ENCODE peak calls at places on chromosomes 7 and 10, in six cellular contexts. E is retinal pigment epithelial cell, H is dorsolateral prefrontal cortex, P is colonic mucosa, W is tibial nerve, F is fibroblast of lung. D is an unnamed sample.
A peak's percentile ranks its signal among the peaks of the same experiment; 100 is the strongest.

GRCh38 chr10:61901829-61902447 is 439 bp downstream of the ARID5B start:
- DNase-seq in P (no peak), W (no peak), H (no peak), F (peak; percentile 45), E (no peak), D (no peak)

GRCh38 chr7:155349601-155350331 is 52.1 kb downstream of the INSIG1 start:
- DNase-seq in E (no peak), W (no peak), H (peak; percentile 23), P (no peak), F (no peak), D (no peak)

GRCh38 chr7:65269150-65269856 is 104.4 kb upstream of the ZNF92 start:
- DNase-seq in H (no peak), W (no peak), F (peak; percentile 84), P (peak; percentile 50), E (peak; percentile 78), D (peak; percentile 67)

GRCh38 chr7:132480534-132480933 is 95.7 kb downstream of the PLXNA4 start:
- DNase-seq in P (no peak), H (peak; percentile 72), W (no peak), E (no peak), F (no peak), D (no peak)

GRCh38 chr7:26306770-26307169 is 15.1 kb downstream of the SNX10 start:
- DNase-seq in W (no peak), P (no peak), H (no peak), F (no peak), E (no peak), D (no peak)

GRCh38 chr7:50349963-50350944 is 45.7 kb downstream of the IKZF1 start:
- DNase-seq in W (no peak), F (no peak), P (no peak), H (no peak), E (no peak), D (no peak)

GRCh38 chr7:38105874-38106483 is 72.1 kb upstream of the STARD3NL start:
- DNase-seq in E (peak; percentile 12), H (no peak), F (peak; percentile 45), W (no peak), P (no peak), D (peak; percentile 55)

GRCh38 chr10:14439451-14440259 is 108.9 kb upstream of the FRMD4A start:
- DNase-seq in W (no peak), H (no peak), F (peak; percentile 25), P (no peak), E (peak; percentile 61), D (no peak)

GRCh38 chr10:16995867-16996529 is 133.6 kb downstream of the CUBN start:
- DNase-seq in P (no peak), E (no peak), F (peak; percentile 73), H (no peak), W (no peak), D (no peak)

GRCh38 chr7:92691578-92691977 is 101.4 kb upstream of the FAM133B start:
- DNase-seq in P (peak; percentile 42), E (peak; percentile 35), W (no peak), H (no peak), F (peak; percentile 60), D (peak; percentile 49)

GRCh38 chr7:69603937-69604494 is 5.7 kb downstream of the AUTS2 start:
- DNase-seq in P (no peak), F (no peak), W (no peak), H (no peak), E (no peak), D (no peak)

GRCh38 chr10:58932821-58933314 is 243.6 kb upstream of the PHYHIPL start:
- DNase-seq in W (no peak), P (no peak), H (no peak), E (no peak), F (peak; percentile 80), D (no peak)

GRCh38 chr7:5396542-5396941 is 27.1 kb downstream of the TNRC18 start:
- DNase-seq in H (no peak), W (no peak), E (no peak), F (no peak), P (peak; percentile 49), D (no peak)

GRCh38 chr10:94036664-94037033 is 42.9 kb downstream of the PLCE1 start:
- DNase-seq in F (peak; percentile 41), H (no peak), W (no peak), E (no peak), P (no peak), D (no peak)

GRCh38 chr7:8442814-8443304 is 9.4 kb downstream of the NXPH1 start:
- DNase-seq in E (no peak), P (peak; percentile 47), W (no peak), F (peak; percentile 33), H (no peak), D (no peak)

GRCh38 chr10:132710036-132710686 is 75.8 kb downstream of the NKX6-2 start:
- DNase-seq in E (no peak), W (no peak), H (peak; percentile 25), F (no peak), P (no peak), D (no peak)

GRCh38 chr7:105841866-105842265 is 34.5 kb downstream of the ATXN7L1 start:
- DNase-seq in F (no peak), H (no peak), W (no peak), P (no peak), E (no peak), D (no peak)

GRCh38 chr7:4610768-4611467 is 71.2 kb upstream of the FOXK1 start:
- DNase-seq in E (no peak), H (no peak), P (peak; percentile 68), F (peak; percentile 58), W (no peak), D (peak; percentile 75)

GRCh38 chr7:99910976-99911375 is 8.4 kb downstream of the TRIM4 start:
- DNase-seq in F (no peak), P (no peak), W (no peak), H (no peak), E (no peak), D (no peak)

GRCh38 chr10:74337330-74338016 is 186.5 kb downstream of the ADK start:
- DNase-seq in E (no peak), H (no peak), F (peak; percentile 22), W (no peak), P (no peak), D (no peak)

GRCh38 chr7:77651544-77652162 is 44.6 kb upstream of the RSBN1L start:
- DNase-seq in H (no peak), P (peak; percentile 55), F (peak; percentile 13), E (no peak), W (no peak), D (peak; percentile 18)

GRCh38 chr10:75062191-75062849 is 49.1 kb upstream of the SAMD8 start:
- DNase-seq in E (no peak), P (no peak), W (no peak), H (no peak), F (peak; percentile 90), D (peak; percentile 97)

DNA sequence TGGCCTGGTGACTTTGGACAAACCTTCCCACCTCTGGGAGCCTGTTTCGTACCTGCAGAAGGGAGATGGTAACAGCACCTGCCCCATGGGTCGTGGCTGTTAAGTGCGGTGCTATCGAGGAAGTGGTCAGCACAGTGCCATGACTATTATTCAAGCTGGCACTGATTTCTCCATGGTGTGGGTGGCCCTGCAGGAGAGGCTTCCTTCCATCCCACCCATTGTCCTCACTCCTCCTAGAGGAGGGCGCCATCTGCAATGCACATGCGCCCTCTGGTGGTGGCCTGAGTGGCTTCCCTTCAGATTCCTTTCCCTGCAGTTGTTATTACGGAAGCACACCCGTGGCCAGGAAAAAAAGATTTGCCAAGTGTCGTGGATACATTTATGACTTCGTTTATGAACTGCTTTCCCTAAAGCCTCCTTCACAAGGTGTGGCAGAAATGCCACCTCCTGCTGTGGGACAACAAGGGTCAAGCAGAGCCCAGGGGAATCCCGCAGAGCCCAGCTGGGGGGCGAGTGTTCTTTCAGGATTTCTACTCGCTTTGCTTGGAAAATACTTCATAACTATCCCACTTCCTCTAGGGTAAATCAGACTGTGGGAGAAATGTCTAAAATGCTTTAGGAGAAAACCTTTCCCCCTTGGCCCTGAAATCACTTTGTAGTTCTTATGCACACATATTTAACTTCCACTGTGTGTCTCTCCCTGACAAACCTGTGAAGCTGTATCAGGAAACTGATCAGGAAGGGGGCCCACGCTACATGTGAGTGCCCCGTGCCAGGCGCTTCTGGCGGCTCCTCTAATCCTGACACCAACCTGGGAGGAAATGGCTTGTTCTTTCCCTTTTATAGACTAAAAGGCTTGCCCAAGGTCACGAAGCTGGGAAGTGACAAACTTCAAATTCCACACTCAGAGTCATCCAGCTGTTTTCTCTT is 98.0 kb upstream of the ANLN start:
- DNase-seq in P (peak; percentile 91), W (peak; percentile 82), H (peak; percentile 81), E (peak; percentile 48), F (peak; percentile 72), D (peak; percentile 59)
- H3K4me3 ChIP-seq in P (peak overlapping the region; percentile 2), W (peak overlapping the region; percentile 52), H (peak overlapping the region; percentile 42), E (peak overlapping the region; percentile 40), F (peak overlapping the region; percentile 28), D (peak overlapping the region; percentile 21)

DNA sequence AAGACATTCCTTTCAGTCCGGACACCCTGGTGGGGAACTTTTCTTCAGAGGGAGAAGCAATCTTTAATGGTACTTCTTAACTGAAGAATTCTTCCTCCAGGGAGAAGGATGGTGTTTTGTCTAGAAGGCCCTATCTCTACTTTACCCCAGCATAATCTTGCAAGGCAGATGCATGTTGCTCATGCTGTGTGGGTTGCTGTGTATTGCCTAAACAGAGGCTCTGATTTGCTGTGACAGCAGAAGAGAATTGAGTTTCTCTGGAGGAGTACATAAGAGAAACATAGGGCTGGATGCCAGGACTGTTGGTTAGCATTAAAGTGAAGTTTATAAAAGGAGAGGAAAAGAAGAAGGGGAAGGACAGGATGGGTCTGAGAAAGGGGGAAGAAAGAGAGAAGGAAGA is 248.1 kb upstream of the HPS1 start:
- DNase-seq in F (no peak), W (no peak), P (no peak), E (no peak), H (no peak), D (no peak)
- TF ChIP-seq CTCF in F (no peak), W (no peak), P (no peak), E (no peak), H (no peak), D (no peak)

GRCh38 chr10:107739951-107740350 is 575.4 kb upstream of the SORCS1 start:
- DNase-seq in H (no peak), F (no peak), W (no peak), E (no peak), P (no peak), D (no peak)

GRCh38 chr10:107741976-107742375 is 577.5 kb upstream of the SORCS1 start:
- DNase-seq in P (no peak), F (no peak), H (no peak), E (no peak), W (no peak), D (no peak)

DNA sequence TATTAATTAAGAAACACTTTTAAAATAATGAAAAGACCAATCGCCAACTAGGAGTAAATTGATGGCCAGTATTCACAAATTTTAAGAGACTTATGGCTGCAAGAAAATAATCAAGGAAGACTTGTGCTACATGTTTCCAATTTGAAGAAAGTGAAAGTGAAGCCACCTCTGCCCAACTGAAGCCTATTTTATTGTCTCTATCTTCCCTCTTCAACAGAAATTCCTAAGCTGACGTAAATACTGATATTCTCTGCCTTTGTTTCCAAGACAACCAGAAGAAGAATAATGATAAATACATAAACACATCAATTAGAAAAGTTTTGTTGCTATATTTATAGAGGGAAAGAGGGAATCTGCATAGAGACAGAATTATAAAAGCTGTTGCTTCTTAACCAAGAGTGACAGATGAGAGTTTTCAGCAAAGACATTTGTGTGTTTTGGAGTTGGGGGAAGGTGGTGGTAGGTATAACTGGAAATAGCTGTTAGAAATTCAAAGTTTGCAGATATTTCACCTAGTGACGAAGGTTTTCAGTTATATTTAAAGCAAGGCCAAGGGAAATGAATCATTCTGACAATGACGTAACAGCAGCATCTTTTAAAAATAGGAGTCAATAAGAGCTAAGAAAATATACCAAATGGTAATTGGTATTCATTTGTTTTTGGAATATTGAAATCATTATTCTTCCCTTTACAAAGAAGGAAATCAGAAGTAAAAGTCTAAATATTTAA is 576.6 kb upstream of the SORCS1 start:
- DNase-seq in W (no peak), E (no peak), F (peak; percentile 29), P (no peak), H (no peak), D (no peak)
- H3K4me3 ChIP-seq in W (no peak overlapping the region), E (no peak overlapping the region), F (no peak overlapping the region), P (no peak overlapping the region), H (no peak overlapping the region), D (no peak overlapping the region)

GRCh38 chr10:30247704-30248103 is 101.4 kb downstream of the MTPAP start:
- DNase-seq in H (no peak), E (no peak), W (no peak), F (no peak), P (no peak), D (no peak)
- TF ChIP-seq CTCF in H (no peak), E (no peak), W (no peak), F (no peak), P (no peak), D (no peak)

D was measured in astrocyte of the cerebellum.